ENCODE peak calls at places on chromosomes 5 and 9, in eight cellular contexts. One of them, this sample, is unnamed.

GRCh38 chr5:39518516-39518915 is 93.7 kb upstream of the DAB2 start:
- DNase-seq in AG09319: peak; percentile 68
- DNase-seq in neural progenitor cell: no peak
- DNase-seq in Peyer's patch: no peak
- DNase-seq in RWPE1: no peak
- DNase-seq in astrocyte of the spinal cord: peak; percentile 94
- DNase-seq in pancreas: no peak
- DNase-seq in upper lobe of right lung: no peak
- DNase-seq in this sample: no peak

GRCh38 chr5:77311217-77311571 is 100.7 kb downstream of the PDE8B start:
- DNase-seq in astrocyte of the spinal cord: no peak
- DNase-seq in AG09319: no peak
- DNase-seq in neural progenitor cell: no peak
- DNase-seq in upper lobe of right lung: no peak
- DNase-seq in pancreas: no peak
- DNase-seq in Peyer's patch: no peak
- DNase-seq in RWPE1: no peak
- DNase-seq in this sample: no peak

GRCh38 chr5:149895416-149896345 is 48.9 kb downstream of the PDE6A start:
- DNase-seq in astrocyte of the spinal cord: peak; percentile 60
- DNase-seq in upper lobe of right lung: no peak
- DNase-seq in AG09319: no peak
- DNase-seq in neural progenitor cell: no peak
- DNase-seq in Peyer's patch: no peak
- DNase-seq in pancreas: no peak
- DNase-seq in RWPE1: peak; percentile 56
- DNase-seq in this sample: no peak

GRCh38 chr5:33832904-33833575 is 58.8 kb downstream of the ADAMTS12 start:
- DNase-seq in pancreas: no peak
- DNase-seq in AG09319: no peak
- DNase-seq in Peyer's patch: no peak
- DNase-seq in RWPE1: no peak
- DNase-seq in upper lobe of right lung: no peak
- DNase-seq in neural progenitor cell: no peak
- DNase-seq in astrocyte of the spinal cord: peak; percentile 62
- DNase-seq in this sample: no peak

GRCh38 chr5:139105621-139106071 is 92.5 kb downstream of the SIL1 start:
- DNase-seq in Peyer's patch: no peak
- DNase-seq in astrocyte of the spinal cord: no peak
- DNase-seq in pancreas: no peak
- DNase-seq in upper lobe of right lung: no peak
- DNase-seq in neural progenitor cell: peak; percentile 77
- DNase-seq in AG09319: no peak
- DNase-seq in RWPE1: no peak
- DNase-seq in this sample: no peak

GRCh38 chr9:138053321-138053868 is 175.8 kb downstream of the CACNA1B start:
- DNase-seq in neural progenitor cell: no peak
- DNase-seq in pancreas: no peak
- DNase-seq in astrocyte of the spinal cord: no peak
- DNase-seq in Peyer's patch: peak; percentile 40
- DNase-seq in upper lobe of right lung: peak; percentile 46
- DNase-seq in AG09319: no peak
- DNase-seq in RWPE1: peak; percentile 39
- DNase-seq in this sample: no peak

GRCh38 chr5:101678494-101679193 is 617.4 kb downstream of the SLCO4C1 start:
- DNase-seq in upper lobe of right lung: no peak
- DNase-seq in Peyer's patch: no peak
- DNase-seq in astrocyte of the spinal cord: peak; percentile 69
- DNase-seq in RWPE1: peak; percentile 55
- DNase-seq in neural progenitor cell: peak; percentile 81
- DNase-seq in AG09319: peak; percentile 1
- DNase-seq in pancreas: no peak
- DNase-seq in this sample: no peak

GRCh38 chr9:129703667-129704355 is 38.4 kb downstream of the PRRX2 start:
- DNase-seq in astrocyte of the spinal cord: no peak
- DNase-seq in Peyer's patch: no peak
- DNase-seq in neural progenitor cell: no peak
- DNase-seq in pancreas: no peak
- DNase-seq in AG09319: peak; percentile 47
- DNase-seq in upper lobe of right lung: no peak
- DNase-seq in RWPE1: no peak
- DNase-seq in this sample: no peak

GRCh38 chr5:33091571-33092363 is 349.0 kb upstream of the TARS1 start:
- DNase-seq in neural progenitor cell: no peak
- DNase-seq in AG09319: peak; percentile 77
- DNase-seq in upper lobe of right lung: no peak
- DNase-seq in pancreas: no peak
- DNase-seq in Peyer's patch: no peak
- DNase-seq in RWPE1: no peak
- DNase-seq in astrocyte of the spinal cord: peak; percentile 59
- DNase-seq in this sample: no peak

GRCh38 chr9:82670000-82670399 is 392.9 kb downstream of the RASEF start:
- DNase-seq in pancreas: no peak
- DNase-seq in neural progenitor cell: peak; percentile 21
- DNase-seq in upper lobe of right lung: no peak
- DNase-seq in RWPE1: no peak
- DNase-seq in astrocyte of the spinal cord: no peak
- DNase-seq in AG09319: no peak
- DNase-seq in Peyer's patch: no peak
- DNase-seq in this sample: no peak

GRCh38 chr9:131622536-131622935 is 77.2 kb downstream of the PRRT1B start:
- DNase-seq in AG09319: no peak
- DNase-seq in neural progenitor cell: no peak
- DNase-seq in pancreas: no peak
- DNase-seq in astrocyte of the spinal cord: no peak
- DNase-seq in Peyer's patch: no peak
- DNase-seq in upper lobe of right lung: no peak
- DNase-seq in RWPE1: no peak
- DNase-seq in this sample: no peak

GRCh38 chr5:30040483-30041116 is 1152.9 kb upstream of the CDH6 start:
- DNase-seq in AG09319: peak; percentile 4
- DNase-seq in upper lobe of right lung: no peak
- DNase-seq in Peyer's patch: no peak
- DNase-seq in pancreas: no peak
- DNase-seq in RWPE1: peak; percentile 39
- DNase-seq in astrocyte of the spinal cord: peak; percentile 83
- DNase-seq in neural progenitor cell: peak; percentile 75
- DNase-seq in this sample: no peak

GRCh38 chr5:172528440-172528839 is 74.1 kb upstream of the SH3PXD2B start:
- DNase-seq in AG09319: no peak
- DNase-seq in RWPE1: no peak
- DNase-seq in neural progenitor cell: no peak
- DNase-seq in upper lobe of right lung: no peak
- DNase-seq in pancreas: no peak
- DNase-seq in Peyer's patch: no peak
- DNase-seq in astrocyte of the spinal cord: no peak
- DNase-seq in this sample: no peak

GRCh38 chr5:17340816-17341215 is 123.4 kb downstream of the BASP1 start:
- DNase-seq in pancreas: no peak
- DNase-seq in astrocyte of the spinal cord: peak; percentile 52
- DNase-seq in neural progenitor cell: no peak
- DNase-seq in upper lobe of right lung: no peak
- DNase-seq in Peyer's patch: no peak
- DNase-seq in RWPE1: no peak
- DNase-seq in AG09319: no peak
- DNase-seq in this sample: no peak

GRCh38 chr5:55154893-55155292 is 5.1 kb upstream of the GPX8 start:
- DNase-seq in Peyer's patch: no peak
- DNase-seq in neural progenitor cell: no peak
- DNase-seq in pancreas: no peak
- DNase-seq in upper lobe of right lung: no peak
- DNase-seq in astrocyte of the spinal cord: peak; percentile 66
- DNase-seq in AG09319: no peak
- DNase-seq in RWPE1: peak; percentile 42
- DNase-seq in this sample: no peak

GRCh38 chr5:114055318-114055788 is 306.5 kb upstream of the KCNN2 start:
- DNase-seq in upper lobe of right lung: peak; percentile 66
- DNase-seq in RWPE1: no peak
- DNase-seq in astrocyte of the spinal cord: peak; percentile 61
- DNase-seq in pancreas: peak; percentile 85
- DNase-seq in Peyer's patch: no peak
- DNase-seq in AG09319: no peak
- DNase-seq in neural progenitor cell: peak; percentile 90
- DNase-seq in this sample: no peak

GRCh38 chr5:37787742-37788141 is 52.1 kb downstream of the GDNF start:
- DNase-seq in Peyer's patch: no peak
- DNase-seq in AG09319: no peak
- DNase-seq in astrocyte of the spinal cord: no peak
- DNase-seq in RWPE1: no peak
- DNase-seq in upper lobe of right lung: no peak
- DNase-seq in pancreas: no peak
- DNase-seq in neural progenitor cell: no peak
- DNase-seq in this sample: no peak

GRCh38 chr5:169762338-169763095 is 125.4 kb downstream of the DOCK2 start:
- DNase-seq in upper lobe of right lung: no peak
- DNase-seq in RWPE1: peak; percentile 41
- DNase-seq in AG09319: no peak
- DNase-seq in astrocyte of the spinal cord: peak; percentile 59
- DNase-seq in Peyer's patch: no peak
- DNase-seq in pancreas: no peak
- DNase-seq in neural progenitor cell: no peak
- DNase-seq in this sample: no peak

GRCh38 chr5:173746050-173746449 is 129.6 kb upstream of the BOD1 start:
- DNase-seq in astrocyte of the spinal cord: no peak
- DNase-seq in AG09319: no peak
- DNase-seq in RWPE1: no peak
- DNase-seq in upper lobe of right lung: no peak
- DNase-seq in Peyer's patch: no peak
- DNase-seq in neural progenitor cell: no peak
- DNase-seq in pancreas: no peak
- DNase-seq in this sample: no peak

GRCh38 chr9:20684035-20684864 is at the start of gene FOCAD:
- DNase-seq in AG09319: peak; percentile 78
- DNase-seq in upper lobe of right lung: peak; percentile 98
- DNase-seq in RWPE1: peak; percentile 96
- DNase-seq in Peyer's patch: peak; percentile 97
- DNase-seq in neural progenitor cell: peak; percentile 99
- DNase-seq in astrocyte of the spinal cord: peak; percentile 97
- DNase-seq in pancreas: peak; percentile 98
- DNase-seq in this sample: peak; percentile 95

GRCh38 chr5:174917976-174918554 is 193.7 kb downstream of the MSX2 start:
- DNase-seq in pancreas: no peak
- DNase-seq in RWPE1: no peak
- DNase-seq in Peyer's patch: no peak
- DNase-seq in AG09319: no peak
- DNase-seq in upper lobe of right lung: no peak
- DNase-seq in astrocyte of the spinal cord: no peak
- DNase-seq in neural progenitor cell: no peak
- DNase-seq in this sample: no peak

GRCh38 chr9:89902450-89902849 is 297.6 kb downstream of the GADD45G start:
- DNase-seq in upper lobe of right lung: no peak
- DNase-seq in astrocyte of the spinal cord: peak; percentile 90
- DNase-seq in Peyer's patch: no peak
- DNase-seq in pancreas: no peak
- DNase-seq in AG09319: no peak
- DNase-seq in RWPE1: no peak
- DNase-seq in neural progenitor cell: no peak
- DNase-seq in this sample: no peak

GRCh38 chr5:125034331-125034730 is 287.9 kb upstream of the ZNF608 start:
- DNase-seq in astrocyte of the spinal cord: no peak
- DNase-seq in AG09319: no peak
- DNase-seq in pancreas: peak; percentile 91
- DNase-seq in RWPE1: no peak
- DNase-seq in upper lobe of right lung: no peak
- DNase-seq in neural progenitor cell: no peak
- DNase-seq in Peyer's patch: peak; percentile 82
- DNase-seq in this sample: no peak
- TF ChIP-seq CTCF in astrocyte of the spinal cord: no peak
- TF ChIP-seq CTCF in AG09319: no peak
- TF ChIP-seq CTCF in pancreas: no peak
- TF ChIP-seq CTCF in RWPE1: no peak
- TF ChIP-seq CTCF in upper lobe of right lung: no peak
- TF ChIP-seq CTCF in neural progenitor cell: no peak
- TF ChIP-seq CTCF in Peyer's patch: no peak
- TF ChIP-seq CTCF in this sample: no peak

GRCh38 chr9:4327504-4328191 is 27.8 kb upstream of the GLIS3 start:
- DNase-seq in pancreas: no peak
- DNase-seq in AG09319: peak; percentile 67
- DNase-seq in Peyer's patch: no peak
- DNase-seq in RWPE1: no peak
- DNase-seq in neural progenitor cell: peak; percentile 20
- DNase-seq in upper lobe of right lung: no peak
- DNase-seq in astrocyte of the spinal cord: peak; percentile 71
- DNase-seq in this sample: no peak
- TF ChIP-seq CTCF in pancreas: no peak
- TF ChIP-seq CTCF in AG09319: peak; percentile 39
- TF ChIP-seq CTCF in Peyer's patch: no peak
- TF ChIP-seq CTCF in RWPE1: no peak
- TF ChIP-seq CTCF in neural progenitor cell: peak; percentile 27
- TF ChIP-seq CTCF in upper lobe of right lung: no peak
- TF ChIP-seq CTCF in astrocyte of the spinal cord: peak; percentile 20
- TF ChIP-seq CTCF in this sample: no peak

GRCh38 chr9:137049544-137050449 is 3.8 kb upstream of the NPDC1 start:
- DNase-seq in neural progenitor cell: peak; percentile 86
- DNase-seq in Peyer's patch: peak; percentile 80
- DNase-seq in RWPE1: no peak
- DNase-seq in pancreas: peak; percentile 87
- DNase-seq in astrocyte of the spinal cord: peak; percentile 23
- DNase-seq in AG09319: no peak
- DNase-seq in upper lobe of right lung: no peak
- DNase-seq in this sample: no peak
- TF ChIP-seq CTCF in neural progenitor cell: peak; percentile 60
- TF ChIP-seq CTCF in Peyer's patch: peak; percentile 72
- TF ChIP-seq CTCF in RWPE1: peak; percentile 70
- TF ChIP-seq CTCF in pancreas: peak; percentile 57
- TF ChIP-seq CTCF in astrocyte of the spinal cord: peak; percentile 63
- TF ChIP-seq CTCF in AG09319: peak; percentile 47
- TF ChIP-seq CTCF in upper lobe of right lung: peak; percentile 49
- TF ChIP-seq CTCF in this sample: no peak

DNA sequence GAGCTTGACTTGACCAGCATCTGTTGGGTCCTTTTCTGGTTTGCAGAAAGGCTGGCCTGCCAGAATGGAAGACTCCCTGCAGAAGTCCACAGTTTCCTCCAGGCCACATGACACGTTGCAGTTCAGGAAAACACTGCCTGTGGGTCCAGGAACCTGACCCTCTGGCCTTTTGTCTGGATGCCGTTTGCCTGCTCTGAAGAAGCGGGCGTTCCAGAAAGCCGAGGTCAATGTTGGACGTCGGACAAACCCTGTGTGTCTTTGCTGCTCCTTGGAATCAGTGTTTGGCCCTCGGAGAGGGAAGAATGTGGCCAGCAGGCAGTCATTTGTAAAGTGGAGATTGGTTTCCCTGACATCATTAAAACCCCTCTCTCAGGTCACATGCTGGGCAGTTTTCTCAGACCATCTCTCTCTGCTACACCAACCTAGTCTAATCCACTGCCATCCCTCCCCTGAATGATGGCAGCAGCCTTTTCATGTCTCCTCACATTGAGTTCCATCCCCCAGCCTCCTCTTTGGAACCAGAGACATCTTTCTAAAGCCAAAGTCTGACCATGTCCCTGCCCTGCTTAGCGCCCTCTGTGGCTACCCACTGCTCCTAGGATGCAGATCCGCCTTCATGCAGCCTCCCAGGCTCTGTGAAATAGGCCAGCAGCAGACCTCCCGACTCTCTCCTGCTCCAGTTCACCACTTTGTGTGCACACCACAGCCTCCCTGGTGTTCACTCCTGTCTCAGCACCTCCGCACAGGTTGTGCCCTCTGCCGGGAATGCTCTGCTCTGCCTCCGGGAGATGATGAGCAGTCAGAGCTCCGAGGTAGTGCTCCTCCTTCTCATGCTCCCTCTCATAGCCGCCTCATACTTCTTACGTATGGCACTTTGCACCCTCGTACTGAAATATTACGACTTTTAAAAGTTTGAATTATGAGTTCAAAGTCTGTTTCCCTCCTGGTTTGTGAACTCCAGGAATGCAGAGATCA is 75.6 kb downstream of the RALGPS1 start:
- DNase-seq in pancreas: no peak
- DNase-seq in Peyer's patch: peak; percentile 63
- DNase-seq in AG09319: no peak
- DNase-seq in RWPE1: no peak
- DNase-seq in astrocyte of the spinal cord: peak; percentile 30
- DNase-seq in upper lobe of right lung: no peak
- DNase-seq in neural progenitor cell: peak; percentile 13
- DNase-seq in this sample: no peak
- TF ChIP-seq CTCF in pancreas: no peak
- TF ChIP-seq CTCF in Peyer's patch: peak; percentile 33
- TF ChIP-seq CTCF in AG09319: no peak
- TF ChIP-seq CTCF in RWPE1: no peak
- TF ChIP-seq CTCF in astrocyte of the spinal cord: no peak
- TF ChIP-seq CTCF in upper lobe of right lung: no peak
- TF ChIP-seq CTCF in neural progenitor cell: peak; percentile 6
- TF ChIP-seq CTCF in this sample: no peak

This sample was measured in activated B cell treated with CpG ODN at 0.5 μM for 24 hours.